ENCODE peak calls at places on chromosomes 4 and X, in six cellular contexts. K is cardiac fibroblast; W is ACHN; L is heart right ventricle; H is stimulated activated CD4-positive, alpha-beta T cell treated with anti-CD3 and anti-CD28 coated beads, Interleukin-4, amount 100 ng/mL, for 4 hours; Z is lower lobe of right lung. A is an unnamed sample.
A peak's percentile ranks its signal among the peaks of the same experiment; 100 is the strongest.

GRCh38 chrX:32448320-32448719 is 763.0 kb downstream of the DMD start:
- DNase-seq in K (peak; percentile 15), W (peak; percentile 14), Z (no peak), H (no peak), L (no peak), A (no peak)

GRCh38 chr4:139841464-139842195 is 176.0 kb downstream of the MGST2 start:
- DNase-seq in L (no peak), W (no peak), H (no peak), K (no peak), Z (no peak), A (no peak)

GRCh38 chr4:57132746-57133142 is 22.6 kb upstream of the IGFBP7 start:
- DNase-seq in L (no peak), W (no peak), Z (no peak), K (peak; percentile 20), H (no peak), A (no peak)

GRCh38 chrX:1093586-1094538 is 118.6 kb downstream of the CRLF2 start:
- DNase-seq in L (no peak), Z (no peak), H (no peak), K (no peak), W (no peak), A (no peak)

GRCh38 chr4:167424338-167425256 is 190.3 kb upstream of the SPOCK3 start:
- DNase-seq in H (no peak), Z (peak; percentile 34), W (no peak), K (no peak), L (no peak), A (no peak)

GRCh38 chr4:53012738-53013137 is 150.6 kb downstream of the RASL11B start:
- DNase-seq in Z (no peak), L (no peak), K (peak; percentile 14), H (no peak), W (no peak), A (no peak)

GRCh38 chr4:152937535-152938236 is 1.6 kb downstream of the FHDC1 start:
- DNase-seq in W (peak; percentile 10), H (peak; percentile 26), L (peak; percentile 23), K (peak; percentile 47), Z (peak; percentile 63), A (peak; percentile 79)

GRCh38 chrX:57565198-57565597 is 26.6 kb upstream of the ZXDB start:
- DNase-seq in W (no peak), L (no peak), Z (no peak), K (no peak), H (no peak), A (no peak)

GRCh38 chr4:184099033-184099432 is 118.6 kb downstream of the ENPP6 start:
- DNase-seq in H (no peak), Z (no peak), L (no peak), K (no peak), W (no peak), A (no peak)

GRCh38 chrX:78997870-78998558 is 52.8 kb downstream of the P2RY10 start:
- DNase-seq in H (no peak), Z (no peak), K (no peak), W (no peak), L (no peak), A (no peak)

GRCh38 chr4:41282362-41282761 is 25.6 kb downstream of the UCHL1 start:
- DNase-seq in H (no peak), L (no peak), W (no peak), Z (no peak), K (no peak), A (no peak)

GRCh38 chr4:8112672-8113071 is 45.9 kb downstream of the ABLIM2 start:
- DNase-seq in L (no peak), H (no peak), Z (no peak), K (no peak), W (no peak), A (no peak)

GRCh38 chr4:41290486-41290885 is 33.8 kb downstream of the UCHL1 start:
- DNase-seq in K (no peak), W (no peak), H (no peak), L (peak; percentile 45), Z (no peak), A (no peak)

GRCh38 chrX:155216940-155217450 is 735 bp downstream of the VBP1 start:
- DNase-seq in K (no peak), W (peak; percentile 6), H (no peak), L (no peak), Z (no peak), A (no peak)

GRCh38 chrX:10634681-10635161 is 14.3 kb upstream of the MID1 start:
- DNase-seq in L (no peak), W (peak; percentile 81), H (no peak), Z (no peak), K (peak; percentile 89), A (no peak)

GRCh38 chrX:15909605-15910004 is 55.0 kb upstream of the AP1S2 start:
- DNase-seq in H (no peak), Z (no peak), W (no peak), L (no peak), K (no peak), A (no peak)

GRCh38 chr4:84470204-84470785 is 28.8 kb downstream of the NKX6-1 start:
- DNase-seq in L (no peak), Z (no peak), W (peak; percentile 2), H (no peak), K (no peak), A (no peak)

GRCh38 chr4:56297801-56298200 is 89.5 kb downstream of the AASDH start:
- DNase-seq in H (no peak), Z (no peak), L (no peak), K (no peak), W (no peak), A (no peak)

GRCh38 chr4:28686618-28687017 is 1826.0 kb downstream of the STIM2 start:
- DNase-seq in L (peak; percentile 7), W (peak; percentile 61), Z (no peak), K (peak; percentile 61), H (no peak), A (no peak)

GRCh38 chr4:83561381-83561780 is 25.5 kb downstream of the GPAT3 start:
- DNase-seq in Z (no peak), K (peak; percentile 40), L (no peak), H (no peak), W (peak; percentile 71), A (no peak)

GRCh38 chr4:110823251-110823650 is 200.4 kb upstream of the PITX2 start:
- DNase-seq in K (peak; percentile 73), Z (no peak), H (no peak), L (no peak), W (no peak), A (no peak)

GRCh38 chr4:10750714-10751113 is 66.1 kb upstream of the CLNK start:
- DNase-seq in H (no peak), K (peak; percentile 11), L (no peak), W (no peak), Z (no peak), A (no peak)

GRCh38 chr4:125688841-125689240 is 374.1 kb downstream of the FAT4 start:
- DNase-seq in L (no peak), Z (no peak), K (no peak), H (no peak), W (no peak), A (no peak)

GRCh38 chr4:5956285-5957021 is 61.8 kb downstream of the C4orf50 start:
- DNase-seq in K (no peak), W (no peak), Z (no peak), H (no peak), L (no peak), A (no peak)

GRCh38 chr4:151887151-151887815 is 126.5 kb upstream of the GATB start:
- DNase-seq in W (no peak), K (peak; percentile 46), L (no peak), Z (no peak), H (no peak), A (no peak)

GRCh38 chr4:102299708-102300107 is 45.6 kb downstream of the SLC39A8 start:
- DNase-seq in L (peak; percentile 6), Z (peak; percentile 54), K (peak; percentile 69), H (no peak), W (peak; percentile 51), A (no peak)

GRCh38 chr4:4852591-4853362 is 6.7 kb upstream of the MSX1 start:
- DNase-seq in W (peak; percentile 66), K (peak; percentile 50), L (no peak), H (peak; percentile 29), Z (no peak), A (peak; percentile 76)

GRCh38 chr4:125013891-125014290 is 300.9 kb upstream of the FAT4 start:
- DNase-seq in Z (no peak), H (no peak), K (peak; percentile 58), L (no peak), W (no peak), A (no peak)

GRCh38 chr4:182600093-182600492 is 317.1 kb downstream of the DCTD start:
- DNase-seq in K (no peak), W (no peak), H (no peak), Z (no peak), L (no peak), A (no peak)

GRCh38 chr4:30716671-30717207 is 3.4 kb upstream of the PCDH7 start:
- DNase-seq in L (no peak), H (no peak), Z (no peak), K (peak; percentile 17), W (peak; percentile 38), A (peak; percentile 59)

GRCh38 chr4:176302283-176303275 is 17.2 kb upstream of the SPCS3 start:
- DNase-seq in K (peak; percentile 83), Z (no peak), H (no peak), L (no peak), W (peak; percentile 77), A (no peak)

GRCh38 chr4:129092636-129093172 is 635 bp downstream of the SCLT1 start:
- DNase-seq in Z (no peak), L (no peak), K (peak; percentile 42), H (no peak), W (peak; percentile 27), A (no peak)

GRCh38 chrX:110317079-110317819 is 636 bp downstream of the AMMECR1 start:
- DNase-seq in Z (peak; percentile 46), H (peak; percentile 22), W (peak; percentile 12), K (peak; percentile 6), L (no peak), A (peak; percentile 78)

GRCh38 chr4:150217192-150217591 is 138.9 kb downstream of the DCLK2 start:
- DNase-seq in H (no peak), W (peak; percentile 70), Z (no peak), L (no peak), K (peak; percentile 76), A (no peak)

GRCh38 chr4:155881555-155881954 is 15.5 kb upstream of the ASIC5 start:
- DNase-seq in Z (no peak), K (no peak), W (no peak), H (no peak), L (no peak), A (no peak)

GRCh38 chrX:132750312-132751042 is 208.0 kb downstream of the HS6ST2 start:
- DNase-seq in H (no peak), L (no peak), Z (no peak), W (no peak), K (peak; percentile 22), A (no peak)

GRCh38 chr4:23956601-23957364 is 66.9 kb upstream of the PPARGC1A start:
- DNase-seq in W (no peak), Z (no peak), H (no peak), K (peak; percentile 30), L (no peak), A (no peak)

A was measured in aorta.